ENCODE peak calls at places on chromosome 13, in five cellular contexts. V, U, D, X and Y are unnamed samples.

GRCh38 chr13:63449549-63449948 is 2033.9 kb upstream of the PCDH20 start:
- DNase-seq in V (no peak), U (peak; percentile 10), D (no peak), X (no peak), Y (peak; percentile 5)

GRCh38 chr13:83221256-83221655 is 661.0 kb downstream of the SLITRK1 start:
- DNase-seq in V (no peak), U (no peak), D (no peak), X (peak; percentile 42), Y (no peak)

GRCh38 chr13:112248406-112248760 is 127.8 kb upstream of the SPACA7 start:
- DNase-seq in V (peak; percentile 7), U (no peak), D (no peak), X (no peak), Y (no peak)

GRCh38 chr13:67343777-67344176 is 113.6 kb upstream of the PCDH9 start:
- DNase-seq in V (no peak), U (no peak), D (no peak), X (no peak), Y (no peak)

GRCh38 chr13:34114581-34114980 is 296.6 kb downstream of the RFC3 start:
- DNase-seq in V (no peak), U (no peak), D (no peak), X (no peak), Y (no peak)

GRCh38 chr13:32316030-32316344 is 679 bp downstream of the BRCA2 start:
- DNase-seq in V (no peak), U (no peak), D (no peak), X (no peak), Y (no peak)

GRCh38 chr13:42747399-42747873 is 33.9 kb upstream of the FAM216B start:
- DNase-seq in V (no peak), U (peak; percentile 80), D (no peak), X (peak; percentile 70), Y (peak; percentile 97)

GRCh38 chr13:113187263-113187669 is 21.2 kb downstream of the PCID2 start:
- DNase-seq in V (peak; percentile 50), U (peak; percentile 98), D (peak; percentile 91), X (peak; percentile 99), Y (peak; percentile 99)

GRCh38 chr13:44507639-44508038 is 68.5 kb downstream of the TSC22D1 start:
- DNase-seq in V (no peak), U (no peak), D (no peak), X (no peak), Y (no peak)

GRCh38 chr13:32548837-32549236 is 10.2 kb upstream of the N4BP2L2 start:
- DNase-seq in V (no peak), U (no peak), D (no peak), X (peak; percentile 79), Y (no peak)

GRCh38 chr13:91286317-91286716 is 61.2 kb upstream of the MIR17HG start:
- DNase-seq in V (no peak), U (no peak), D (no peak), X (no peak), Y (no peak)

GRCh38 chr13:49810825-49811526 is 18.5 kb upstream of the KPNA3 start:
- DNase-seq in V (no peak), U (no peak), D (no peak), X (peak; percentile 54), Y (peak; percentile 75)

GRCh38 chr13:89361909-89362308 is 1690.7 kb downstream of the SLITRK5 start:
- DNase-seq in V (no peak), U (no peak), D (no peak), X (peak; percentile 45), Y (no peak)

GRCh38 chr13:101916758-101917474 is 464.4 kb downstream of the ITGBL1 start:
- DNase-seq in V (no peak), U (no peak), D (no peak), X (no peak), Y (no peak)

GRCh38 chr13:79646880-79647279 is 165.9 kb downstream of the NDFIP2 start:
- DNase-seq in V (no peak), U (no peak), D (no peak), X (no peak), Y (no peak)

GRCh38 chr13:39385621-39386231 is 217.3 kb downstream of the LHFPL6 start:
- DNase-seq in V (no peak), U (no peak), D (no peak), X (peak; percentile 64), Y (peak; percentile 8)

GRCh38 chr13:26995159-26995558 is 176.5 kb downstream of the USP12 start:
- DNase-seq in V (no peak), U (no peak), D (no peak), X (no peak), Y (no peak)

GRCh38 chr13:73585236-73585635 is 526.4 kb downstream of the KLF5 start:
- DNase-seq in V (no peak), U (no peak), D (no peak), X (no peak), Y (no peak)

GRCh38 chr13:99144306-99144705 is 56.3 kb upstream of the UBAC2 start:
- DNase-seq in V (no peak), U (no peak), D (no peak), X (no peak), Y (no peak)

GRCh38 chr13:100301418-100301817 is 212.5 kb downstream of the PCCA start:
- DNase-seq in V (no peak), U (no peak), D (no peak), X (peak; percentile 14), Y (no peak)

GRCh38 chr13:28531195-28531955 is 36.4 kb upstream of the FLT1 start:
- DNase-seq in V (peak; percentile 33), U (no peak), D (peak; percentile 72), X (peak; percentile 42), Y (peak; percentile 40)

GRCh38 chr13:29038700-29039099 is 218.6 kb downstream of the MTUS2 start:
- DNase-seq in V (no peak), U (no peak), D (no peak), X (no peak), Y (no peak)

GRCh38 chr13:28704282-28704681 is 14.5 kb downstream of the SLC46A3 start:
- DNase-seq in V (no peak), U (no peak), D (no peak), X (no peak), Y (no peak)

GRCh38 chr13:44842158-44842557 is 147.1 kb downstream of the NUFIP1 start:
- DNase-seq in V (no peak), U (no peak), D (no peak), X (peak; percentile 42), Y (peak; percentile 45)

GRCh38 chr13:41059896-41060722 is 1.2 kb upstream of the WBP4 start:
- DNase-seq in V (peak; percentile 93), U (peak; percentile 63), D (peak; percentile 94), X (peak; percentile 92), Y (peak; percentile 90)

GRCh38 chr13:28564030-28564429 is 69.1 kb upstream of the FLT1 start:
- DNase-seq in V (peak; percentile 80), U (no peak), D (no peak), X (no peak), Y (no peak)

GRCh38 chr13:102847272-102848234 is 1.7 kb downstream of the ERCC5 start:
- DNase-seq in V (no peak), U (no peak), D (no peak), X (peak; percentile 70), Y (peak; percentile 68)

GRCh38 chr13:81197966-81198365 is 857.0 kb upstream of the SPRY2 start:
- DNase-seq in V (no peak), U (no peak), D (no peak), X (no peak), Y (no peak)

DNA sequence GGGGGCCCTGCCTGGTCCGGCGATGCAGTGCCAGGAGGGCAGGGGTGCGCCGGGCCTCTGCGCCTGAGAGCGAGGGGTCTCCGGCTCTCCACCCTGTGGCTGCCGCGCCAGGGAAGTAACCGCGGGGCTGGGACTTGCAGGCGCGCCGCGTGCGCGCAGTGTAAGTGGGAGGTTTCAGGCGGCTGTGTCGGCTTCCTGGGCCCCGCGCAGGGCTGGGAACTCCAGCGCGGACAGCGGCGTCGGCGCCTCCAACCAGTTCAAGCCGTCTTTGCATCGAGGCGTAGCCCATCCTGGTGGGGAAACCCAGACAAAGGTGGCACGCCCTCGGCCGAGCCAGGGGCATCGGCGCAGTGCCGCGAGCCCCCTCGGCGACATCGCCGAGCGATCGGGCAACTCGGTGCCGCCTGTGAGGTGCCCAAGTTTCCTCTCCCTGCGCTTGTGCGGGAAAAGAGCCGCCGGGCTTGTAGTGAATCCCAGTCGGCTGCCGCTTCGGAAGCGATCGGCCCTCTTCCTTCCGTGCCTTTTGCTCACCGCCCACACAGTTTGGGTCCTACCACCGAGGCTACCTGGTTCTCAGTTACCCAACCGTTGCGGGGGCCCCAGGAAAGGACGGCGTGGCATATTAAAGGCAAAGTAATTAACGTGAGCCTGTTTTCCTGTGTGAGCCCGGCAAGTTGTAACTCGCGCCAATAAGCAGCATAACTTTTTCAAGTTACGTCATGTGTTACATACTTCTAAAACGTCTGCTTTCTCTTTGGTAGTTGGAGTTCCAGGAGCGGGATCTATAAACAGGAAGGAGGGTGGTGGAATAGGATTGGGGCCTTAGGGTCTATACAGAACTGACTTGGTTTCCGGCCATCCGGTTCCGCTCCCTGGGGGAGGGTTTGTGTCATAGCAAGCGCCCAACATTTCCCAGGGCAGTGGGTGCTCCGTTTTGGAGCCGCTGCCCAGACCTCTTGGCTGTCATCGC is 1.2 kb downstream of the LRCH1 start:
- DNase-seq in V (peak; percentile 77), U (no peak), D (peak; percentile 79), X (peak; percentile 87), Y (peak; percentile 70)
- TF ChIP-seq CTCF in V (no peak), U (peak; percentile 12), D (peak; percentile 10), X (peak; percentile 9), Y (no peak)

DNA sequence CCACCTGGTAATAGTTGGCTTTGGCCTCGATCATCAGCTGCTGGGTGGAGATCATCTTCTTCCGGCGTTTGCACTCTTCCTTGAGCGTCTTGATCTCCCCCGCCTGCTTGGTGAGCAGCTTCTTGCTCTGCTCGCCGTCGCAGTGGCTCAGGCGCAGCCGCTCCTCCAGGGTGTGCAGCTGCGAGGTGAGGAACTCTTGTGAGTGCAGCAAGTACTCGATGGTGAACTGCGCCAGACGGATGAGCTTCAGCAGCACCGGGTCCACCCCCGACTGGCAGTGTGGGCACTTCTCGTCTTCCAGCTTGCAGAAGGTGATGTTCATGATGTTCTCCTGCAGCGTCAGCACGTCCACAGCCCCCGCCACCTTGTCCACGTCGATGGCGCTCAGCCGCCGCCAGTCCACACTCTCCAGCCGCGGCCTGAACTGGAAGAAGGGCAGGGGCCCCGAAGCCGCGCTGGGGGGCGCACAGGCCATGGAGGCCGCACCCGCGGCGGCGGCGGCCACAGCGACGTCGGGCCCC is 3.2 kb downstream of the DZIP1 start:
- DNase-seq in V (no peak), U (no peak), D (peak; percentile 36), X (peak; percentile 44), Y (peak; percentile 57)
- H3K4me3 ChIP-seq in V (peak overlapping the region; percentile 33), U (peak overlapping the region; percentile 41), D (peak overlapping the region; percentile 47), X (peak overlapping the region; percentile 29), Y (peak overlapping the region; percentile 50)

DNA sequence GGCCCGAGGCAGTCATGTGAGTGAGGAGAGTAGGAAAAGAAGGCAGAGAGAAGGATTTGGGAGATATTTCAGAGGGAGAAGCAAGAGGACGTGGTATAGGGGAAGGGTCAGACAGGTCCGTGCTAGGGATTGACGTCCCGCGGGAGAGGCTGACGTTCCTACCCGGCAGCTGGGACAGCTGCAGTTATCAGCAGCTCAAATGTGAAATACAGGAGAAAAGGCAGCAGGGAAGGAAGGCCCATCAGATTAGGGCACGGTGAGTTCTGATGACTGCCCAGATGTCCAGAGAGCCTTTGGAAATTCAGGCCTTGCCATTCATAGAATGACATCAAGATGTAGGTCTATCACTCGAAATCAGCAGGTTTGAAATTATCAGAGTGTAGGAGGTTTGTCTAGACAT is 88.4 kb downstream of the IRS2 start:
- DNase-seq in V (no peak), U (no peak), D (no peak), X (no peak), Y (no peak)
- TF ChIP-seq CTCF in V (no peak), U (no peak), D (no peak), X (no peak), Y (no peak)

DNA sequence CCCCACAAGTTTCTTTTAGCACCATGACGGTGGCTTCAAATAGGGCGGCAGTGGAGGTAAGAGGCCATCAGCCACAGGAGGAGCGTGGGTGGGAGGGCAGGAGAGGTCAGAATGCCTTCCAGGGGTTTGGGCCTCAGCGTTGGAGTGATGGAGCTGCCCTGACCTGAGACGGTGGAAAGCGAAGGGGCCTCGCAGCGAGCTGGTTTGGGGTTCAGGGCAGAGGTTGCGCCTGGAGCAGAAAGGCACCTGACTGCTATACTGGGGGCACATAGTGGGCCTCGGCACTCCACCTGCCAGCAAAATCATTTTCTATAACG is 382 bp upstream of the NAXD start:
- DNase-seq in V (no peak), U (no peak), D (no peak), X (no peak), Y (no peak)
- H3K4me3 ChIP-seq in V (peak overlapping the region; percentile 95), U (peak overlapping the region; percentile 71), D (peak overlapping the region; percentile 87), X (peak overlapping the region; percentile 73), Y (peak overlapping the region; percentile 69)